ENCODE peak calls at places on chromosomes 1 and 21, in five cellular contexts. One of them, this sample, is unnamed. For H3K36me3, the result is how much of the 10 kb centered on the place peaks cover.

GRCh38 chr1:157798211-157798610 is 21.3 kb upstream of the FCRL2 start:
- DNase-seq in ovary: no peak
- DNase-seq in testis: no peak
- DNase-seq in heart left ventricle: no peak
- DNase-seq in right lobe of liver: no peak
- DNase-seq in this sample: no peak

GRCh38 chr1:63329621-63330330 is 7.4 kb downstream of the FOXD3 start:
- DNase-seq in ovary: no peak
- DNase-seq in testis: no peak
- DNase-seq in heart left ventricle: no peak
- DNase-seq in right lobe of liver: no peak
- DNase-seq in this sample: no peak

GRCh38 chr21:42937960-42938580 is 12.6 kb upstream of the ERVH48-1 start:
- DNase-seq in ovary: no peak
- DNase-seq in testis: no peak
- DNase-seq in heart left ventricle: no peak
- DNase-seq in right lobe of liver: no peak
- DNase-seq in this sample: no peak

GRCh38 chr21:25421327-25422028 is 185.8 kb downstream of the MRPL39 start:
- DNase-seq in ovary: no peak
- DNase-seq in testis: peak
- DNase-seq in heart left ventricle: no peak
- DNase-seq in right lobe of liver: no peak
- DNase-seq in this sample: no peak

GRCh38 chr1:209422281-209422680 is 161.2 kb upstream of the CAMK1G start:
- DNase-seq in ovary: no peak
- DNase-seq in testis: no peak
- DNase-seq in heart left ventricle: no peak
- DNase-seq in right lobe of liver: no peak
- DNase-seq in this sample: no peak

GRCh38 chr1:17844146-17844826 is 89.2 kb downstream of the ACTL8 start:
- DNase-seq in ovary: no peak
- DNase-seq in testis: no peak
- DNase-seq in heart left ventricle: no peak
- DNase-seq in right lobe of liver: no peak
- DNase-seq in this sample: no peak

GRCh38 chr1:160030657-160031367 is 978 bp downstream of the PIGM start:
- DNase-seq in ovary: no peak
- DNase-seq in testis: no peak
- DNase-seq in heart left ventricle: no peak
- DNase-seq in right lobe of liver: no peak
- DNase-seq in this sample: no peak

GRCh38 chr1:55015731-55016620 is 17.2 kb downstream of the BSND start:
- DNase-seq in ovary: no peak
- DNase-seq in testis: no peak
- DNase-seq in heart left ventricle: no peak
- DNase-seq in right lobe of liver: no peak
- DNase-seq in this sample: no peak

GRCh38 chr1:91768786-91769697 is 116.9 kb downstream of the TGFBR3 start:
- DNase-seq in ovary: no peak
- DNase-seq in testis: no peak
- DNase-seq in heart left ventricle: no peak
- DNase-seq in right lobe of liver: no peak
- DNase-seq in this sample: no peak

GRCh38 chr1:221725683-221726330 is 16.1 kb downstream of the DUSP10 start:
- DNase-seq in ovary: no peak
- DNase-seq in testis: no peak
- DNase-seq in heart left ventricle: no peak
- DNase-seq in right lobe of liver: no peak
- DNase-seq in this sample: no peak
- H3K36me3 ChIP-seq in ovary: under half
- H3K36me3 ChIP-seq in testis: under half
- H3K36me3 ChIP-seq in heart left ventricle: under half
- H3K36me3 ChIP-seq in right lobe of liver: under half
- H3K36me3 ChIP-seq in this sample: under half

DNA sequence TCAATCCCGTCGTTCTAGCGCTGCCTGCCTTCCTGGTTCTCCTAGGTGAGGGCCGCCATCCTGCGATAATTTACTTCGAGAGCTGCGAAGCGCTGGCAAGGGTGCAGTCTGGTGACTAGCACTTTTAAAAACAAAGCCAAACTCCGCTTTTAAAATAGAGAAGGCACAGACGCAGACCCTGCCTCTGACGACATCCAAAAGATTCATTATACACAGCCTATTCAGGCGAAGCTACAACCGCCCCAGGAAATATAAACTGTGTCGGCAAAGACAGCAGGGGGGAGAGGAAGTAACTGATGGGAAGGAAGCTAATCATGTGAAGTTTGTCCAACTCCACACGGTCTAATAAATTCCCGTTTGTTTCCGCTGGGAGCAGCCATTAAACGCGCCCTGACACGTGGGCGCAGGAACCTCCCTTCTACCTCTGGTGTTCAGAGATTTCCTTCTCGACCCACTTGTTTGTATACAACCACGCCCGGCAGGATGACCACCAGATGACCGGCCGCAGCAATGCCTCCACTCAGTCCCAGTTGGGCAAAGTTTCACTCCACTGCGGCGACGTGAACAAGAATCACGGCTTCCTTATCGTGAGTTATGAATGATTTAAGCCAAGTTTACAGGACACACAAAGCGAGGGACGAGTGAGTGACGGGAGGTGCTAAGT is 1.3 kb downstream of the GNG12 start:
- DNase-seq in ovary: peak
- DNase-seq in testis: peak
- DNase-seq in heart left ventricle: peak
- DNase-seq in right lobe of liver: peak
- DNase-seq in this sample: peak
- TF ChIP-seq POLR2A in ovary: peak
- TF ChIP-seq POLR2A in testis: no peak
- TF ChIP-seq POLR2A in heart left ventricle: peak
- TF ChIP-seq POLR2A in right lobe of liver: peak
- TF ChIP-seq POLR2A in this sample: peak

DNA sequence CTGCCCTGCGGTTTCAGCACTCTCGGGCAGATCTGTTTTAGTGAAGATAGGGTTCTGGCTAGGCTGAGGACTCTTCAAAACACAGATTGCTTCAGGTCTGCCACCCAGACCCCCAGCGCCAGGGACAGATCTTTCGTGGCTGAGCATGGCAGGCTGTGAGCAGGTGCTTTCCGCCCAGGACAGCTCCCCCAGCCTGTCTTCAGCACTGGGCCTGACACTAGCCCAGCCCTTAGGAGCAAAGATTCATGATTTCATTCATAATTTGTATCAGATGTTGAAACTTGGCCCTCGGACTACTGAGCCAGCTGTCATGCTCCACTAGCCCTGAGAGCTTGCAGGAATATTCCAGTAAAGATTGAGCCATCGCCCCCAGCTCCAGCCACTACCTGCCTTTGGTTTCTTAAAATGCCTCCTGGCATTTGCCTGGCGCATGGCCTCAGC is 5.9 kb downstream of the ADPRS start:
- DNase-seq in ovary: peak
- DNase-seq in testis: no peak
- DNase-seq in heart left ventricle: no peak
- DNase-seq in right lobe of liver: no peak
- DNase-seq in this sample: no peak
- H3K36me3 ChIP-seq in ovary: under half
- H3K36me3 ChIP-seq in testis: under half
- H3K36me3 ChIP-seq in heart left ventricle: half or more
- H3K36me3 ChIP-seq in right lobe of liver: under half
- H3K36me3 ChIP-seq in this sample: under half

GRCh38 chr1:156499194-156499702 is 1.3 kb downstream of the MEF2D start:
- DNase-seq in ovary: no peak
- DNase-seq in testis: no peak
- DNase-seq in heart left ventricle: no peak
- DNase-seq in right lobe of liver: no peak
- DNase-seq in this sample: no peak

GRCh38 chr1:156497743-156498446 is 2.7 kb downstream of the MEF2D start:
- DNase-seq in ovary: peak
- DNase-seq in testis: peak
- DNase-seq in heart left ventricle: peak
- DNase-seq in right lobe of liver: no peak
- DNase-seq in this sample: peak

GRCh38 chr1:156499703-156500577 is 635 bp downstream of the MEF2D start:
- DNase-seq in ovary: peak
- DNase-seq in testis: peak
- DNase-seq in heart left ventricle: peak
- DNase-seq in right lobe of liver: no peak
- DNase-seq in this sample: peak

GRCh38 chr1:156497078-156497742 is 3.4 kb downstream of the MEF2D start:
- DNase-seq in ovary: peak
- DNase-seq in testis: no peak
- DNase-seq in heart left ventricle: peak
- DNase-seq in right lobe of liver: no peak
- DNase-seq in this sample: peak

GRCh38 chr1:156498447-156499193 is 2.0 kb downstream of the MEF2D start:
- DNase-seq in ovary: peak
- DNase-seq in testis: peak
- DNase-seq in heart left ventricle: peak
- DNase-seq in right lobe of liver: no peak
- DNase-seq in this sample: no peak
- TF ChIP-seq POLR2A in ovary: no peak
- TF ChIP-seq POLR2A in testis: no peak
- TF ChIP-seq POLR2A in heart left ventricle: peak
- TF ChIP-seq POLR2A in right lobe of liver: peak
- TF ChIP-seq POLR2A in this sample: peak

DNA sequence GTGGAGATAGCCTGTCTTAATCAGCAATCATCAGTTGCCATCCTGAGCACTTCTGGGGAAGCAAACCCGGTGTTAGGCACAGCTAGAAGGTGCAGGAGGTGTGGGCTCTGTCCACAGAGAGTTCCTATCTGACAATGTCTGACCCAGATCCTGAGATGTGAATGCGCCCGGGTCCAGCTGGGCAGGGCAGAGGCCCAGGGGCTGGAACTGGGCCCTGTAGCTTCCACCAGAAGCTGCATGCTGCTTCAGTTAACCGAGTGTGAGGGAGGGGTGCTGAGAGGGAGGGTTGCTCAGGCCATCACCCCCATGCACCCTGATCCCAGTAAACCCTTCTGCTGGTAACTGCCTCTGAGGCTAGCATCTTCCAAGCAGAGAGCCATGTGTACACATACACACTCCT is 42.2 kb downstream of the KIF21B start:
- DNase-seq in ovary: no peak
- DNase-seq in testis: no peak
- DNase-seq in heart left ventricle: no peak
- DNase-seq in right lobe of liver: no peak
- DNase-seq in this sample: no peak
- H3K36me3 ChIP-seq in ovary: under half
- H3K36me3 ChIP-seq in testis: under half
- H3K36me3 ChIP-seq in heart left ventricle: under half
- H3K36me3 ChIP-seq in right lobe of liver: under half
- H3K36me3 ChIP-seq in this sample: under half

DNA sequence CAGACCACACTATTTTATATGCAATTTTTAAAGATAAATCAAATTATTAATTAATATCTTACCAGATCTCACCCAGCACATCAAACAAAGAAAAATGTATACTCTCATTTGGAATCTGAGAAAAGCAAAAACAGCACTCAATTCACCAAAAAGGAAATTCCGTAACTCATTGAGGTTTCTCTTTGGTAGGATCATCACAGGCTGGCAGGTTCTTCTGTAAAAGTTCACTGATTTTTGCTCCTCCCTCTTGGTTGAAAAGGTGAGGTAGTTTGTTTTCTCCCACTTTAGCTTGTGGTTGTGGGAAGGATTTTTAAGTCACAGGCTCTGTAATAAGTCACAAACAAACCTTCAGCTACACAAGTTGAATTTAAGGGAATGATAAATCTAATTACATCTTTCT is at the start of gene LIPI:
- DNase-seq in ovary: no peak
- DNase-seq in testis: no peak
- DNase-seq in heart left ventricle: no peak
- DNase-seq in right lobe of liver: no peak
- DNase-seq in this sample: no peak
- TF ChIP-seq POLR2A in ovary: no peak
- TF ChIP-seq POLR2A in testis: no peak
- TF ChIP-seq POLR2A in heart left ventricle: no peak
- TF ChIP-seq POLR2A in right lobe of liver: no peak
- TF ChIP-seq POLR2A in this sample: no peak

GRCh38 chr1:154961207-154961496 is 430 bp downstream of the PYGO2 start:
- DNase-seq in ovary: no peak
- DNase-seq in testis: no peak
- DNase-seq in heart left ventricle: no peak
- DNase-seq in right lobe of liver: no peak
- DNase-seq in this sample: no peak
- H3K36me3 ChIP-seq in ovary: under half
- H3K36me3 ChIP-seq in testis: under half
- H3K36me3 ChIP-seq in heart left ventricle: half or more
- H3K36me3 ChIP-seq in right lobe of liver: under half
- H3K36me3 ChIP-seq in this sample: under half

This sample was measured in gastrocnemius medialis.